ENCODE peak calls at places on chromosomes 16 and 17, in five cellular contexts. T, Z, P, I and F are unnamed samples.

GRCh38 chr16:60682219-60682618 is 1354.0 kb downstream of the CDH8 start:
- DNase-seq in T (no peak), Z (no peak), P (no peak), I (no peak), F (no peak)

GRCh38 chr16:82183004-82183397 is 13.0 kb upstream of the MPHOSPH6 start:
- DNase-seq in T (no peak), Z (no peak), P (no peak), I (no peak), F (peak)

GRCh38 chr16:67551972-67552371 is 10.4 kb upstream of the CTCF start:
- DNase-seq in T (no peak), Z (no peak), P (no peak), I (no peak), F (no peak)

GRCh38 chr17:17849147-17849820 is 12.5 kb upstream of the SREBF1 start:
- DNase-seq in T (peak), Z (peak), P (peak), I (peak), F (peak)

GRCh38 chr16:56915311-56916105 is 16.4 kb upstream of the HERPUD1 start:
- DNase-seq in T (no peak), Z (peak), P (no peak), I (no peak), F (no peak)

GRCh38 chr17:72661093-72661944 is 431.2 kb downstream of the SLC39A11 start:
- DNase-seq in T (peak), Z (no peak), P (no peak), I (no peak), F (no peak)

GRCh38 chr16:85554791-85555548 is 58.2 kb upstream of the GSE1 start:
- DNase-seq in T (no peak), Z (peak), P (peak), I (peak), F (peak)

GRCh38 chr16:70444249-70445063 is 5.6 kb upstream of the ST3GAL2 start:
- DNase-seq in T (no peak), Z (no peak), P (no peak), I (no peak), F (peak)

GRCh38 chr17:46772013-46772878 is 46.2 kb downstream of the WNT3 start:
- DNase-seq in T (no peak), Z (no peak), P (peak), I (peak), F (no peak)

GRCh38 chr16:27717726-27718125 is 167.8 kb downstream of the KATNIP start:
- DNase-seq in T (no peak), Z (no peak), P (no peak), I (no peak), F (no peak)